ENCODE peak calls at places on chromosomes 4 and X, in four cellular contexts. V is GM06990, P is GM12865, O is fibroblast of villous mesenchyme. L is an unnamed sample.

GRCh38 chr4:111464251-111465045 is 680.8 kb upstream of the FAM241A start:
- DNase-seq in V (no peak), P (no peak), O (peak; percentile 89), L (no peak)

GRCh38 chr4:126697748-126698147 is 935.0 kb upstream of the INTU start:
- DNase-seq in V (no peak), P (no peak), O (peak; percentile 54), L (no peak)

GRCh38 chr4:22668301-22668700 is 24.4 kb upstream of the GBA3 start:
- DNase-seq in V (no peak), P (peak; percentile 15), O (peak; percentile 24), L (no peak)

GRCh38 chr4:83905952-83906351 is 370.0 kb downstream of the GPAT3 start:
- DNase-seq in V (no peak), P (peak; percentile 46), O (no peak), L (no peak)

GRCh38 chr4:102683846-102684581 is 76.8 kb downstream of the MANBA start:
- DNase-seq in V (no peak), P (no peak), O (no peak), L (no peak)

GRCh38 chr4:101952985-101953384 is 162.5 kb downstream of the BANK1 start:
- DNase-seq in V (no peak), P (no peak), O (no peak), L (no peak)

GRCh38 chr4:114043116-114043515 is 63.7 kb upstream of the ARSJ start:
- DNase-seq in V (no peak), P (no peak), O (no peak), L (no peak)

GRCh38 chr4:164207460-164207859 is 546.5 kb upstream of the SMIM31 start:
- DNase-seq in V (no peak), P (no peak), O (no peak), L (no peak)

GRCh38 chr4:174071591-174071990 is 211.9 kb downstream of the FBXO8 start:
- DNase-seq in V (no peak), P (no peak), O (peak; percentile 27), L (no peak)

GRCh38 chr4:109578846-109579245 is 18.8 kb downstream of the MCUB start:
- DNase-seq in V (no peak), P (no peak), O (no peak), L (no peak)

GRCh38 chr4:38141808-38142500 is 181.8 kb downstream of the PTTG2 start:
- DNase-seq in V (no peak), P (no peak), O (peak; percentile 60), L (no peak)

GRCh38 chr4:54215379-54216072 is 13.6 kb upstream of the PDGFRA start:
- DNase-seq in V (no peak), P (no peak), O (no peak), L (no peak)

GRCh38 chrX:1246816-1247215 is 21.8 kb upstream of the CSF2RA start:
- DNase-seq in V (peak; percentile 80), P (peak; percentile 78), O (peak; percentile 33), L (peak; percentile 76)

GRCh38 chr4:83449009-83449408 is 6.6 kb downstream of the HELQ start:
- DNase-seq in V (no peak), P (no peak), O (no peak), L (no peak)

GRCh38 chrX:53082773-53083616 is 828 bp downstream of the TSPYL2 start:
- DNase-seq in V (no peak), P (no peak), O (no peak), L (no peak)

GRCh38 chr4:1200425-1201035 is 28.1 kb upstream of the SPON2 start:
- DNase-seq in V (peak; percentile 32), P (peak; percentile 58), O (peak; percentile 95), L (no peak)

GRCh38 chrX:123924181-123924580 is 37.3 kb upstream of the STAG2 start:
- DNase-seq in V (no peak), P (no peak), O (no peak), L (no peak)

GRCh38 chr4:38514465-38515146 is 149.4 kb upstream of the KLF3 start:
- DNase-seq in V (no peak), P (no peak), O (no peak), L (no peak)

DNA sequence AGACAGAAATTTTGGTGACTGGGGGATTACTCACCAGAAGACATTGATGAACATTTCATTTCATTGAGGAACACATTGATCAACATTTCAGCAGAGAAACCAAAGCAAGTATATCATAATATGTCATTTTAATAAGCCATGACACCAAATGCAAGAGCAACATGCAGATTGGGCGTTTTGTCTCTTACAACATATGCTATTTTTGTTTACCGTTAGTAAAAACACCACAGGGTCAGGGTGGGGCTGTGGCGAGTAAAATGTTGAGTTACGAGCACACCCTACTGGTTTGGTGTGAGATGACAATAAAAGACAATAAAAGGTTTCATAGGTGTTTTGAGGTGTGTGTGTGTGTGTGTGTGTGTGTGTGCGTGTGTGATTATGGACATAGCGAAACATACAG is 294.5 kb downstream of the PDGFC start:
- DNase-seq in V (peak; percentile 22), P (peak; percentile 63), O (peak; percentile 58), L (peak; percentile 4)
- TF ChIP-seq CTCF in V (peak; percentile 24), P (peak; percentile 37), O (peak; percentile 57), L (no peak)

DNA sequence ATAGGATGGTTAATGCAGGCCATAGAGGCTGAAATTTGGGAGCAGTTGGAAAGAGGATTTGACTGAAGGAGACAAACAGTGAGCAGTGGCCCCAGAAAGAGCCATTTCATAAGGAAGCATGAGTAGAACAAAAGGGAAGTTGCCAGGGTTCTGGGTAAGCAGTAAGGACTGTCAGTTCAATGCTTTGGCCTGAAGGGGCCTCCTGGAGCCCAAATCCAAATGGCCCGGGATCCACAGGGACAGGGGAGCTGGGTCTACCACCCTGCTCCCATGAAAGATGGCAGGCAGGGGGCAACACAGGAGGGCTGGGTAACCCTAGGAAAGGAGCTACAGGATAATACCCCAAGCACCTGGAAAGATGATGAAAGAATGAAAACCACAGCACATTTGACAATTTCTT is 4.1 kb upstream of the INTS6L start:
- DNase-seq in V (no peak), P (no peak), O (no peak), L (no peak)
- TF ChIP-seq CTCF in V (no peak), P (no peak), O (peak; percentile 27), L (no peak)

GRCh38 chr4:86917212-86918039 is 17.4 kb upstream of the AFF1 start:
- DNase-seq in V (no peak), P (no peak), O (no peak), L (no peak)
- TF ChIP-seq CTCF in V (no peak), P (no peak), O (no peak), L (no peak)

DNA sequence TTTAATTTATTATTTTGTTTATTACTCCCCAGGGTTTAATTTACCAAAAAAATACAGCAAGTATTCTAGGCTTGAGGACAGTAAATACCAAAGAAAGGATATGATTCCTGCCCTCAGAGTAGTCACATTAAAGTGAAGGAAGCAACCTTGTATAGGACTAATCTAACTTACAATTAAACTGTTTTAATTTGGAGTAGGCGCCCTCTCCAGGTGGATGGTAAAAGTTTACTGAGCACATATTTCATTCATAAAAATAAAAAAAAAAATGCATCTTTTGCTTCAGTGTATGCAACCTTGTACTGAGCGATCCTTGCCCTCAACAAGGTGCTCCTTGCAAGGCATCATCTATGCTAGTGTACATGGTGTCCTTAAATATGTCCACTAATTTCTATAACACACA is 72.0 kb upstream of the MAGEB16 start:
- DNase-seq in V (no peak), P (peak; percentile 1), O (peak; percentile 1), L (no peak)
- TF ChIP-seq CTCF in V (peak; percentile 16), P (no peak), O (no peak), L (no peak)

GRCh38 chrX:65745992-65746391 is 78.5 kb downstream of the MSN start:
- DNase-seq in V (no peak), P (no peak), O (no peak), L (no peak)
- TF ChIP-seq CTCF in V (no peak), P (no peak), O (peak; percentile 20), L (no peak)

L was measured in GM20000.